ENCODE peak calls at places on chromosomes 3 and 15, in six cellular contexts. B, P, Q, K, I and N are unnamed samples. For H3K36me3, the result is how much of the 10 kb centered on the place peaks cover.

GRCh38 chr15:63487076-63487757 is 17.2 kb upstream of the USP3 start:
- DNase-seq in B (peak), P (peak), Q (peak), K (peak), I (peak), N (peak)

GRCh38 chr15:52417501-52417900 is 111.2 kb downstream of the MYO5A start:
- DNase-seq in B (no peak), P (no peak), Q (peak), K (no peak), I (no peak), N (no peak)

GRCh38 chr3:155743616-155744015 is 1.3 kb downstream of the PLCH1 start:
- DNase-seq in B (no peak), P (no peak), Q (no peak), K (no peak), I (no peak), N (no peak)

GRCh38 chr3:124826703-124827102 is 60.5 kb downstream of the ITGB5 start:
- DNase-seq in B (no peak), P (no peak), Q (peak), K (no peak), I (peak), N (no peak)

GRCh38 chr15:52115598-52116427 is 3.2 kb upstream of the BCL2L10 start:
- DNase-seq in B (no peak), P (no peak), Q (no peak), K (no peak), I (no peak), N (peak)

GRCh38 chr3:179961081-179962078 is 75.4 kb downstream of the PEX5L start:
- DNase-seq in B (peak), P (no peak), Q (no peak), K (no peak), I (no peak), N (no peak)

GRCh38 chr15:95616306-95616705 is 714.2 kb upstream of the NR2F2 start:
- DNase-seq in B (no peak), P (no peak), Q (no peak), K (no peak), I (no peak), N (no peak)

GRCh38 chr3:41148901-41149300 is 50.4 kb upstream of the CTNNB1 start:
- DNase-seq in B (no peak), P (no peak), Q (no peak), K (no peak), I (no peak), N (peak)

GRCh38 chr3:170848294-170848917 is 21.6 kb downstream of the RPL22L1 start:
- DNase-seq in B (no peak), P (no peak), Q (peak), K (no peak), I (no peak), N (no peak)

GRCh38 chr15:40906947-40907802 is 12.9 kb downstream of the VPS18 start:
- DNase-seq in B (peak), P (peak), Q (no peak), K (peak), I (no peak), N (peak)

GRCh38 chr3:98798820-98799219 is 35.7 kb downstream of the ST3GAL6 start:
- DNase-seq in B (no peak), P (no peak), Q (no peak), K (no peak), I (no peak), N (no peak)

GRCh38 chr3:23264413-23264812 is 61.3 kb downstream of the UBE2E2 start:
- DNase-seq in B (no peak), P (no peak), Q (peak), K (no peak), I (no peak), N (no peak)

GRCh38 chr3:124829819-124830554 is 57.2 kb downstream of the ITGB5 start:
- DNase-seq in B (no peak), P (no peak), Q (no peak), K (no peak), I (no peak), N (no peak)

GRCh38 chr15:72318408-72318942 is 1.5 kb downstream of the CELF6 start:
- DNase-seq in B (no peak), P (no peak), Q (no peak), K (no peak), I (no peak), N (no peak)

GRCh38 chr3:38327335-38328009 is 19.1 kb upstream of the XYLB start:
- DNase-seq in B (no peak), P (no peak), Q (peak), K (no peak), I (no peak), N (no peak)

GRCh38 chr3:95338446-95338845 is 1275.6 kb downstream of the NSUN3 start:
- DNase-seq in B (no peak), P (no peak), Q (no peak), K (no peak), I (no peak), N (no peak)

GRCh38 chr15:66877558-66878285 is 175.7 kb downstream of the SMAD6 start:
- DNase-seq in B (no peak), P (peak), Q (no peak), K (no peak), I (no peak), N (no peak)

GRCh38 chr3:139309880-139310279 is 33.9 kb upstream of the MRPS22 start:
- DNase-seq in B (no peak), P (no peak), Q (peak), K (no peak), I (no peak), N (no peak)

GRCh38 chr15:20272422-20273184 is 269.0 kb downstream of the GOLGA6L6 start:
- DNase-seq in B (no peak), P (no peak), Q (no peak), K (no peak), I (no peak), N (no peak)

GRCh38 chr15:52683585-52683984 is 4.4 kb upstream of the ATOSA start:
- DNase-seq in B (no peak), P (no peak), Q (no peak), K (no peak), I (no peak), N (no peak)

GRCh38 chr3:142976621-142977398 is 13.3 kb upstream of the PAQR9 start:
- DNase-seq in B (no peak), P (peak), Q (peak), K (no peak), I (peak), N (no peak)

GRCh38 chr3:112735927-112736326 is 95.0 kb upstream of the CCDC80 start:
- DNase-seq in B (no peak), P (no peak), Q (no peak), K (no peak), I (no peak), N (no peak)

GRCh38 chr3:173065543-173065970 is 75.5 kb downstream of the SPATA16 start:
- DNase-seq in B (no peak), P (no peak), Q (peak), K (no peak), I (no peak), N (peak)

GRCh38 chr15:63243101-63243500 is 34.3 kb upstream of the APH1B start:
- DNase-seq in B (no peak), P (no peak), Q (peak), K (no peak), I (peak), N (no peak)

GRCh38 chr15:99556010-99556409 is 9.8 kb upstream of the MEF2A start:
- DNase-seq in B (no peak), P (no peak), Q (no peak), K (no peak), I (no peak), N (no peak)

GRCh38 chr3:174122411-174122810 is 724.9 kb downstream of the NLGN1 start:
- DNase-seq in B (no peak), P (no peak), Q (no peak), K (no peak), I (no peak), N (no peak)

GRCh38 chr15:97736748-97737147 is 223.8 kb upstream of the ARRDC4 start:
- DNase-seq in B (no peak), P (no peak), Q (no peak), K (no peak), I (no peak), N (no peak)

GRCh38 chr15:41501961-41502786 is 8.5 kb downstream of the ITPKA start:
- DNase-seq in B (no peak), P (no peak), Q (no peak), K (no peak), I (no peak), N (peak)

GRCh38 chr3:159852821-159853505 is 135.7 kb upstream of the IL12A start:
- DNase-seq in B (no peak), P (peak), Q (peak), K (no peak), I (peak), N (peak)

GRCh38 chr3:38008191-38008701 is 17.7 kb downstream of the VILL start:
- DNase-seq in B (no peak), P (no peak), Q (no peak), K (no peak), I (peak), N (no peak)

GRCh38 chr3:24177201-24177600 is 232.1 kb downstream of the NR1D2 start:
- DNase-seq in B (no peak), P (no peak), Q (no peak), K (no peak), I (no peak), N (no peak)

GRCh38 chr3:72449551-72449950 is 398.7 kb downstream of the SHQ1 start:
- DNase-seq in B (no peak), P (no peak), Q (no peak), K (no peak), I (no peak), N (no peak)

GRCh38 chr15:90221251-90221900 is 12.4 kb downstream of the CIB1 start:
- DNase-seq in B (peak), P (peak), Q (peak), K (no peak), I (peak), N (peak)

GRCh38 chr3:48434591-48435222 is 4.8 kb upstream of the PLXNB1 start:
- DNase-seq in B (no peak), P (no peak), Q (no peak), K (peak), I (no peak), N (no peak)

GRCh38 chr15:90701880-90702630 is 15.1 kb upstream of the BLM start:
- DNase-seq in B (no peak), P (peak), Q (peak), K (no peak), I (peak), N (no peak)

GRCh38 chr3:112327371-112327951 is 5.5 kb upstream of the CD200 start:
- DNase-seq in B (no peak), P (no peak), Q (peak), K (peak), I (no peak), N (peak)

GRCh38 chr15:73994912-73995622 is 551 bp downstream of the PML start:
- DNase-seq in B (peak), P (no peak), Q (no peak), K (no peak), I (no peak), N (no peak)

GRCh38 chr3:55782351-55782750 is 295.2 kb upstream of the WNT5A start:
- DNase-seq in B (no peak), P (no peak), Q (no peak), K (no peak), I (no peak), N (no peak)

GRCh38 chr3:51937014-51937413 is 4.7 kb downstream of the RRP9 start:
- DNase-seq in B (no peak), P (no peak), Q (peak), K (no peak), I (no peak), N (peak)

GRCh38 chr3:10090181-10090580 is 17.9 kb downstream of the FANCD2OS start:
- DNase-seq in B (no peak), P (no peak), Q (no peak), K (no peak), I (no peak), N (no peak)
- H3K36me3 ChIP-seq in B (half or more), P (under half), Q (under half), K (under half), I (under half), N (under half)

DNA sequence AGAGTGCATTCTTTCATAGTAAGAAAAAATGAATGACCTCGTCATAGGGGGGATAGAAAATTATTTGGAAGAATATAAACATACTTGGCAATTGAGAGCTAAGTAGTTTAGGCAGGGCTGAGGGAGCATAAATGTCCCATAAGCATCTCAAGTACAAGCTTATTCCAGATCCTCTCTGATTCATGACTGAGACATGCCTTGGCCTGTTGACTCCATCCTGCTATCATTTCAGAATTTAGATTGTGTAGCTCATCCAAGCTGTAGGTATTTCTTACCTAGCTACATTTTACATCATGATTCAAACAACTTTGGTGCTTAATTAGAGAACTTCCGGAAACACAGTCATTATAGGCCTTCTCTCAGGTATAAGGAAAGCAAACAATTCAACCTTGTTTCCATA is 12.3 kb downstream of the POGLUT1 start:
- DNase-seq in B (no peak), P (no peak), Q (no peak), K (no peak), I (no peak), N (no peak)
- H3K36me3 ChIP-seq in B (half or more), P (half or more), Q (under half), K (half or more), I (under half), N (under half)

GRCh38 chr3:184181596-184181995 is 4.4 kb upstream of the ABCF3 start:
- DNase-seq in B (no peak), P (no peak), Q (no peak), K (no peak), I (no peak), N (no peak)
- H3K36me3 ChIP-seq in B (half or more), P (half or more), Q (half or more), K (half or more), I (under half), N (half or more)

GRCh38 chr15:35723852-35724251 is 177.9 kb upstream of the DPH6 start:
- DNase-seq in B (no peak), P (no peak), Q (no peak), K (no peak), I (no peak), N (no peak)

GRCh38 chr15:35725353-35725752 is 179.4 kb upstream of the DPH6 start:
- DNase-seq in B (no peak), P (no peak), Q (peak), K (no peak), I (no peak), N (no peak)

GRCh38 chr15:35724626-35725025 is 178.7 kb upstream of the DPH6 start:
- DNase-seq in B (no peak), P (no peak), Q (no peak), K (no peak), I (no peak), N (no peak)

GRCh38 chr15:35727627-35728026 is 181.7 kb upstream of the DPH6 start:
- DNase-seq in B (no peak), P (no peak), Q (no peak), K (no peak), I (no peak), N (no peak)

DNA sequence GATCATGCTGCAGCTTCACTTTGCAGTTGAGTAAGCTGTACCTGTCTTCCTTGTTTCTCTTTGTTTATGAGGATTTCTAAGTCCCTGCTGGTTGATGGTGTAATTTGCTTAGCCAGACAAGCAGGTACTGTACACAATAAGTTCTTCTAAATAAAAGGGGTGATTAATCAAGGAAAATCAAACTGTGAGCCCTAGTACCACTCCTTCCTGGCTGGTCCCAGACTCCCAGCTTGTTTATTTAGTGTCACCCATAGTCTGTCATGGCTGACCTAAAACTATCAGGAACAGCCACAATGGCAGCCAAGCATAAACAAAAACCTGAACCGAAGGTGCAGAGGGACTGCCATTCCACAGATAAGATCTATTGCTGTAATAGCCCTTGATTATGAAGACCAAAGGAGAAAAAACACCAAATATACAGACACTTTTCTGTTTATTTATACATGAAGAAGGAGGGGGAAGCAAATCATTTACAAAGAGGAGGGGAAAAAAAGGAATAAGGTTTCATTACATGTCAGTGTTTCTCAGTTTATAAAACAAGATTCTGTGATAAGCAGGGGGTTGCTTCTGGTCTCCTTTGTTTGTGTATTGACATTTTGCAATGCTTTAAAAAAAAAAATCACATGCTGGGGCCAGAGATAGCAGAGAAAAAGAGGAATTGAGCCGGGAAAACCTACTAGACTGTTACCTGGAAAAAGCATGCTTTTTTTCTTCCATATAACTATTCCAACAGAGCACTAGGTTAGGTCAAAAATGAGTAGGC is 182.4 kb upstream of the DPH6 start:
- DNase-seq in B (no peak), P (no peak), Q (peak), K (no peak), I (no peak), N (no peak)
- H3K36me3 ChIP-seq in B (under half), P (under half), Q (under half), K (under half), I (under half), N (under half)

GRCh38 chr3:16390581-16390980 is 122.9 kb downstream of the RFTN1 start:
- DNase-seq in B (no peak), P (no peak), Q (no peak), K (no peak), I (no peak), N (no peak)
- H3K36me3 ChIP-seq in B (under half), P (under half), Q (under half), K (under half), I (under half), N (under half)

DNA sequence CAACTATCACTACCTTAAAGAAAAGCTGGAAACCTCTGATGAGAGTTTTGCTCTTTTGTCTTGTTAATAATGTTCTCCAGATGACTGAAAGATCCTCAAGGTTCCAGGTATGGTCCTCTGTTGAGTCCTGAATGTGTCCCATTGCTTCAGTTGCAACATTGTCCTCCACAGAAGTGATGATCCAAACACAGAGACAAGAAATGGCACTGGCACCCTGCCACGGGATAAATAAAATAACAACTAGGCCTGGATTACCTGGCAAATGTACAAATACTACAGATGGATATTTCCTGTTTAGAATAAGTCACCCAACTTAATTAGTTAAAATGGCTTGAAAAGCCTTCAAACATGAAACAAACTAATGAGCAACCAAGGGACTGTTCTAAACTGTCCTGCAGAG is 58.3 kb downstream of the EIF3J start:
- DNase-seq in B (no peak), P (no peak), Q (no peak), K (no peak), I (no peak), N (no peak)
- H3K36me3 ChIP-seq in B (half or more), P (half or more), Q (under half), K (under half), I (under half), N (under half)

DNA sequence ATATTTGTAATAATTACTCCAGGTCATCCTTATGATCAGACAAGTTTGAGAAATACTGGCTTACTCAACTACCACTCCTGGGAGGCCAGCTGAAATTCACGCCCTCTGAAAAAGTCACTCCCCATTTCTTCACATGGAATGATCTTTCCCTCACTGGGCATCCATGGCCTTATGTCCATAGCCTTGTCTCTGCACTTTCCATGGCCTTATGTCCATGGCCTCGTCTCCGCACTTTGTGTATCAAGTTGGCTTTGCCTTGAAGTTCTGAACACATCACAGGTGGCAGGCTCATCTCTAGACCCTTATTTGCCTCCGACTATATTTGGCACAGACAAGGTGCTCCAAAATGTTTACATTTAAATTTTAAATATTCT is 58.1 kb upstream of the HACD2 start:
- DNase-seq in B (no peak), P (no peak), Q (peak), K (no peak), I (no peak), N (no peak)
- H3K36me3 ChIP-seq in B (under half), P (under half), Q (under half), K (under half), I (under half), N (under half)

DNA sequence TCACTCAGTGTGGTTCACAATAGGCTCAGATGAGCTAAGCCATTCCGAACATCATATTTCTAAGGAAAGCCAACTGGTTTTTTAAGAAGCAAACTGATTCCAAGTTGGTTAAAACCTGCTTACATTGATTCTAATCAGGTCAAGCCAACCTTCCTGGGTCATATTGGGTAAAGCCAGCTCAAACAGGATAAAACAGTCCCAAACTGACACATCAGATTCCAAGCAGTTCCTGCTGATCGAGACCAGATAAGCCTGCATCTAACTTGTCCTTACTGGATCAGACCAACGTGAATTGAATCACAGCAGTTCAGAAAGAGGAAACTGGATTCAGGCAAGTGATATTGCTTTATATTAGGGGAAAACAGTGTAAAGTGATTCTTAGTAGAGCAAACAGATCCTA is 18.6 kb upstream of the THSD4 start:
- DNase-seq in B (no peak), P (no peak), Q (no peak), K (no peak), I (no peak), N (no peak)
- H3K36me3 ChIP-seq in B (under half), P (under half), Q (under half), K (under half), I (under half), N (under half)